ENCODE peak calls at places on chromosomes 6 and 20, in seven cellular contexts. One of them, this sample, is unnamed.
A peak's percentile ranks its signal among the peaks of the same experiment; 100 is the strongest.

GRCh38 chr20:9989066-9989724 is 45.6 kb upstream of the ANKEF1 start:
- DNase-seq in SK-N-SH: no peak
- DNase-seq in neuronal stem cell: no peak
- DNase-seq in DND-41: no peak
- DNase-seq in H9: no peak
- DNase-seq in fibroblast of lung: peak; percentile 92
- DNase-seq in mesendoderm: no peak
- DNase-seq in this sample: no peak

GRCh38 chr20:47574616-47575401 is 73.1 kb downstream of the NCOA3 start:
- DNase-seq in neuronal stem cell: no peak
- DNase-seq in fibroblast of lung: peak; percentile 50
- DNase-seq in mesendoderm: no peak
- DNase-seq in H9: no peak
- DNase-seq in SK-N-SH: peak; percentile 62
- DNase-seq in DND-41: peak; percentile 16
- DNase-seq in this sample: no peak

GRCh38 chr20:59598625-59599310 is 5.6 kb upstream of the PHACTR3 start:
- DNase-seq in fibroblast of lung: no peak
- DNase-seq in SK-N-SH: peak; percentile 85
- DNase-seq in DND-41: peak; percentile 40
- DNase-seq in mesendoderm: peak; percentile 52
- DNase-seq in H9: peak; percentile 70
- DNase-seq in neuronal stem cell: peak; percentile 32
- DNase-seq in this sample: no peak

GRCh38 chr6:162478191-162478642 is 249.3 kb downstream of the PRKN start:
- DNase-seq in SK-N-SH: no peak
- DNase-seq in neuronal stem cell: no peak
- DNase-seq in H9: no peak
- DNase-seq in mesendoderm: no peak
- DNase-seq in fibroblast of lung: no peak
- DNase-seq in DND-41: no peak
- DNase-seq in this sample: no peak

GRCh38 chr6:14695579-14695978 is 550.3 kb upstream of the JARID2 start:
- DNase-seq in SK-N-SH: peak; percentile 59
- DNase-seq in H9: no peak
- DNase-seq in fibroblast of lung: no peak
- DNase-seq in DND-41: no peak
- DNase-seq in mesendoderm: no peak
- DNase-seq in neuronal stem cell: no peak
- DNase-seq in this sample: no peak

GRCh38 chr6:31736026-31736767 is at the start of gene CLIC1:
- DNase-seq in H9: peak; percentile 88
- DNase-seq in DND-41: peak; percentile 86
- DNase-seq in SK-N-SH: peak; percentile 87
- DNase-seq in fibroblast of lung: peak; percentile 79
- DNase-seq in neuronal stem cell: peak; percentile 69
- DNase-seq in mesendoderm: peak; percentile 94
- DNase-seq in this sample: peak; percentile 96

GRCh38 chr6:157716553-157716952 is 106.5 kb upstream of the SNX9 start:
- DNase-seq in SK-N-SH: no peak
- DNase-seq in H9: no peak
- DNase-seq in mesendoderm: no peak
- DNase-seq in neuronal stem cell: no peak
- DNase-seq in fibroblast of lung: peak; percentile 34
- DNase-seq in DND-41: no peak
- DNase-seq in this sample: no peak

GRCh38 chr20:9225879-9226278 is 157.0 kb downstream of the PLCB4 start:
- DNase-seq in mesendoderm: no peak
- DNase-seq in fibroblast of lung: no peak
- DNase-seq in DND-41: no peak
- DNase-seq in neuronal stem cell: no peak
- DNase-seq in H9: no peak
- DNase-seq in SK-N-SH: no peak
- DNase-seq in this sample: no peak

GRCh38 chr20:19974621-19975435 is 42.3 kb upstream of the NAA20 start:
- DNase-seq in fibroblast of lung: peak; percentile 97
- DNase-seq in H9: no peak
- DNase-seq in neuronal stem cell: no peak
- DNase-seq in SK-N-SH: peak; percentile 69
- DNase-seq in DND-41: no peak
- DNase-seq in mesendoderm: no peak
- DNase-seq in this sample: peak; percentile 96

GRCh38 chr20:19976595-19977372 is 40.4 kb upstream of the NAA20 start:
- DNase-seq in H9: no peak
- DNase-seq in SK-N-SH: no peak
- DNase-seq in DND-41: no peak
- DNase-seq in neuronal stem cell: no peak
- DNase-seq in mesendoderm: peak; percentile 95
- DNase-seq in fibroblast of lung: peak; percentile 84
- DNase-seq in this sample: peak; percentile 86

GRCh38 chr20:19975436-19975799 is 41.7 kb upstream of the NAA20 start:
- DNase-seq in fibroblast of lung: peak; percentile 57
- DNase-seq in SK-N-SH: no peak
- DNase-seq in mesendoderm: no peak
- DNase-seq in H9: no peak
- DNase-seq in neuronal stem cell: no peak
- DNase-seq in DND-41: no peak
- DNase-seq in this sample: peak; percentile 80

GRCh38 chr20:19977373-19977770 is 39.8 kb upstream of the NAA20 start:
- DNase-seq in SK-N-SH: no peak
- DNase-seq in H9: no peak
- DNase-seq in neuronal stem cell: no peak
- DNase-seq in DND-41: no peak
- DNase-seq in fibroblast of lung: no peak
- DNase-seq in mesendoderm: no peak
- DNase-seq in this sample: no peak

GRCh38 chr20:19975901-19976300 is 41.3 kb upstream of the NAA20 start:
- DNase-seq in H9: no peak
- DNase-seq in mesendoderm: no peak
- DNase-seq in neuronal stem cell: no peak
- DNase-seq in fibroblast of lung: peak; percentile 49
- DNase-seq in DND-41: no peak
- DNase-seq in SK-N-SH: no peak
- DNase-seq in this sample: no peak
- H3K4me1 ChIP-seq in H9: peaks cover 4% of the 10 kb centered on the region
- H3K4me1 ChIP-seq in mesendoderm: peaks cover 2% of the 10 kb centered on the region
- H3K4me1 ChIP-seq in neuronal stem cell: peaks cover 6% of the 10 kb centered on the region
- H3K4me1 ChIP-seq in fibroblast of lung: peaks cover 9% of the 10 kb centered on the region
- H3K4me1 ChIP-seq in DND-41: no peaks in the 10 kb centered on the region
- H3K4me1 ChIP-seq in SK-N-SH: peaks cover 31% of the 10 kb centered on the region
- H3K4me1 ChIP-seq in this sample: peaks cover 33% of the 10 kb centered on the region

GRCh38 chr20:58209652-58210397 is 18.6 kb downstream of the ANKRD60 start:
- DNase-seq in H9: peak; percentile 83
- DNase-seq in mesendoderm: peak; percentile 69
- DNase-seq in fibroblast of lung: peak; percentile 68
- DNase-seq in DND-41: peak; percentile 82
- DNase-seq in neuronal stem cell: peak; percentile 76
- DNase-seq in SK-N-SH: peak; percentile 94
- DNase-seq in this sample: peak; percentile 93
- H3K9ac ChIP-seq in H9: no peak overlapping the region
- H3K9ac ChIP-seq in mesendoderm: peak overlapping the region; percentile 30
- H3K9ac ChIP-seq in fibroblast of lung: no peak overlapping the region
- H3K9ac ChIP-seq in DND-41: no peak overlapping the region
- H3K9ac ChIP-seq in neuronal stem cell: peak overlapping the region; percentile 7
- H3K9ac ChIP-seq in SK-N-SH: no peak overlapping the region
- H3K9ac ChIP-seq in this sample: no peak overlapping the region

GRCh38 chr6:29146154-29146553 is 24.6 kb upstream of the OR2J2 start:
- DNase-seq in fibroblast of lung: no peak
- DNase-seq in SK-N-SH: no peak
- DNase-seq in H9: no peak
- DNase-seq in mesendoderm: peak; percentile 15
- DNase-seq in DND-41: no peak
- DNase-seq in neuronal stem cell: no peak
- DNase-seq in this sample: no peak
- H3K4me1 ChIP-seq in fibroblast of lung: no peaks in the 10 kb centered on the region
- H3K4me1 ChIP-seq in SK-N-SH: no peaks in the 10 kb centered on the region
- H3K4me1 ChIP-seq in H9: no peaks in the 10 kb centered on the region
- H3K4me1 ChIP-seq in mesendoderm: no peaks in the 10 kb centered on the region
- H3K4me1 ChIP-seq in DND-41: no peaks in the 10 kb centered on the region
- H3K4me1 ChIP-seq in neuronal stem cell: no peaks in the 10 kb centered on the region
- H3K4me1 ChIP-seq in this sample: no peaks in the 10 kb centered on the region

GRCh38 chr6:137811912-137812553 is 55.0 kb upstream of the TNFAIP3 start:
- DNase-seq in mesendoderm: no peak
- DNase-seq in neuronal stem cell: no peak
- DNase-seq in SK-N-SH: no peak
- DNase-seq in H9: no peak
- DNase-seq in DND-41: no peak
- DNase-seq in fibroblast of lung: no peak
- DNase-seq in this sample: no peak
- H3K9ac ChIP-seq in mesendoderm: no peak overlapping the region
- H3K9ac ChIP-seq in neuronal stem cell: no peak overlapping the region
- H3K9ac ChIP-seq in SK-N-SH: no peak overlapping the region
- H3K9ac ChIP-seq in H9: no peak overlapping the region
- H3K9ac ChIP-seq in DND-41: no peak overlapping the region
- H3K9ac ChIP-seq in fibroblast of lung: no peak overlapping the region
- H3K9ac ChIP-seq in this sample: no peak overlapping the region

DNA sequence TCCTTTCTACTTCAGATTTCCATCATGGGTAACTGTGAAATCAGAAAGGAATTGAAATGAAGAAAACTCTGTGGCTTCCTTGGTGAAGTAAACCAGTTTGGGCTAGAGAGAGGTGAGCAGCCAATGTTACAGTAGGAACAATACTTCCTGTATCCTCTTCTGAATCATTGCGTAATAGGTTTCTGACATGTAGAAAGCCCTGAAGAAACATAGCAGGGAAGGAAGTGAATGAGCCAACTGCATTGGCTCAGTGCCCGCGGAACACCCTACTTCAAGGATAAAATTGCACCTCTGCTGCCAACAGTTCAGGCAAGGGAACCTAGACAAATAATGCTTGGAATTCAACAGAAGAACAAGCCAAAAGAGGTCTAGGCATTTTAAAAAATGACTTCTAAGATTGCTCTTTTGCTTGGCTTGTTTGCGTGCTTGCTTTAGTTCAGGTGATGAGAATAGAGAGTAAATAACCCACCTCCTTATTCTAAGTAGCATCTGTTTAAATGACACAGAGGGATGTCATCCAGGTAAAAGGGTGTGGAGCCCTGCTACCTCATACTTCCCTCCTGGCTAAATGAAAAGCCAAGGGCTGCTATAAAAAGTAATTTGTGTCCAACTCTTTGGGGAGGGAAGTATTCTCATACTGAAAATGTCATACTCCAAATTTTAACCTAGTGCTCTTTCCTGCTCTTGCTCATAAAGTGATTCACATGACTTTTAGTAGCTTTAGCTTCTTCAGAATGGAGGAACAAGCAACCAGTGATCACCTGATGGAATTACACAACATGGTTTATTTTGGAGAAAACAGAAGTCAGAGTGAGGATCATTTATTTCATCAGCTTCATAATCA is 30.0 kb upstream of the AKIRIN2 start:
- DNase-seq in neuronal stem cell: no peak
- DNase-seq in H9: no peak
- DNase-seq in SK-N-SH: no peak
- DNase-seq in fibroblast of lung: peak; percentile 91
- DNase-seq in DND-41: peak; percentile 50
- DNase-seq in mesendoderm: no peak
- DNase-seq in this sample: peak; percentile 94
- H3K4me1 ChIP-seq in neuronal stem cell: no peaks in the 10 kb centered on the region
- H3K4me1 ChIP-seq in H9: no peaks in the 10 kb centered on the region
- H3K4me1 ChIP-seq in SK-N-SH: peaks cover 20% of the 10 kb centered on the region
- H3K4me1 ChIP-seq in fibroblast of lung: peaks cover 3% of the 10 kb centered on the region
- H3K4me1 ChIP-seq in DND-41: peaks cover 11% of the 10 kb centered on the region
- H3K4me1 ChIP-seq in mesendoderm: no peaks in the 10 kb centered on the region
- H3K4me1 ChIP-seq in this sample: peaks cover 7% of the 10 kb centered on the region

DNA sequence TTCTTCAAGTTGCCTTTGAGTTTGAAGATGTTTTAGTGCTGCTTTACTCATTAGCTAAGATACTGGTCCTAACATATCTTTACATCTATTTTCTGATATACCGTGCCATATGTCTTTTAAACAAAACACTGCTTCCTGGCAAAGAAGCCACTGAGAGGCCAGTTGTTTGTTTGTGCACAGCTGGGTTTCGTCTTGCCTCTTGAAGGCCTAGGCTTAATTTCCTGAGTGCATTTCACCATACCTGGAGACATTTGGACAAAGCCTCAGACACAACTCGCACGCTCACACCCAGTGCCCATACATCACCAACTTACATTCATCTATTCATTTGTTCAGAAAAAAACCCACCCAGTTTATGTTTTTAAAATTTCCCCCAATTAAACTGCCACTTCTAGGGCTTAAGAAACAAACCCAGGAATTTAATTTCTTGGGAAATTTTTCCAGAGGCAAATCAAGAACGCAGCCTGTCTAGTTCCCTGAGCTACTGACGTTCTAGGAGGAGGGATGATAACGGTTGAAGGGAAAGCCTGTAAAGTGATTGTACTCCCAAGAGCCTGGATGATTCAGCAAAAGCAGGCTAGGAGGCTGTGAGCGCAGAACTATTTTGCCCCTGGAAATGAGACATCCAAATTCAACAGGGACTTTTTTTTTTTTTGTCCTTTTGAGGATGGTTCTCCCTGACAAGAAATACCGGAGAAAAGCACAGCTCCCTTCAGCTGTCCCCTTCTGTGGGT is 77.7 kb downstream of the OLIG3 start:
- DNase-seq in SK-N-SH: no peak
- DNase-seq in H9: no peak
- DNase-seq in neuronal stem cell: no peak
- DNase-seq in DND-41: no peak
- DNase-seq in fibroblast of lung: peak; percentile 59
- DNase-seq in mesendoderm: peak; percentile 39
- DNase-seq in this sample: no peak
- H3K9ac ChIP-seq in SK-N-SH: no peak overlapping the region
- H3K9ac ChIP-seq in H9: no peak overlapping the region
- H3K9ac ChIP-seq in neuronal stem cell: no peak overlapping the region
- H3K9ac ChIP-seq in DND-41: no peak overlapping the region
- H3K9ac ChIP-seq in fibroblast of lung: no peak overlapping the region
- H3K9ac ChIP-seq in mesendoderm: no peak overlapping the region
- H3K9ac ChIP-seq in this sample: no peak overlapping the region